ENCODE peak calls at places on chromosomes 16 and 17, in four cellular contexts. One of them, this sample, is unnamed.

GRCh38 chr17:15233022-15233805 is 31.9 kb downstream of the PMP22 start:
- DNase-seq in Peyer's patch: no peak
- DNase-seq in stomach: no peak
- DNase-seq in prostate gland: no peak
- DNase-seq in this sample: no peak

GRCh38 chr17:17813055-17813724 is 23.6 kb downstream of the SREBF1 start:
- DNase-seq in prostate gland: no peak
- DNase-seq in stomach: no peak
- DNase-seq in Peyer's patch: no peak
- DNase-seq in this sample: no peak

GRCh38 chr16:53509906-53510703 is 7.1 kb upstream of the AKTIP start:
- DNase-seq in prostate gland: peak; percentile 47
- DNase-seq in Peyer's patch: peak; percentile 65
- DNase-seq in stomach: peak; percentile 67
- DNase-seq in this sample: peak; percentile 19

GRCh38 chr17:64779344-64780095 is 117.4 kb upstream of the SMURF2 start:
- DNase-seq in Peyer's patch: peak; percentile 57
- DNase-seq in stomach: no peak
- DNase-seq in prostate gland: no peak
- DNase-seq in this sample: no peak

GRCh38 chr17:44636562-44636961 is 19.7 kb upstream of the MEIOC start:
- DNase-seq in prostate gland: no peak
- DNase-seq in stomach: no peak
- DNase-seq in Peyer's patch: no peak
- DNase-seq in this sample: no peak

GRCh38 chr17:30476726-30477082 is 504 bp upstream of the GOSR1 start:
- DNase-seq in prostate gland: no peak
- DNase-seq in Peyer's patch: no peak
- DNase-seq in stomach: no peak
- DNase-seq in this sample: no peak

GRCh38 chr16:22977294-22977697 is 163.3 kb downstream of the HS3ST2 start:
- DNase-seq in prostate gland: no peak
- DNase-seq in Peyer's patch: no peak
- DNase-seq in stomach: no peak
- DNase-seq in this sample: no peak

GRCh38 chr17:18025596-18026407 is 13.2 kb downstream of the ATPAF2 start:
- DNase-seq in stomach: no peak
- DNase-seq in prostate gland: no peak
- DNase-seq in Peyer's patch: no peak
- DNase-seq in this sample: no peak

GRCh38 chr17:51076821-51077220 is 43.8 kb downstream of the SPAG9 start:
- DNase-seq in prostate gland: no peak
- DNase-seq in Peyer's patch: no peak
- DNase-seq in stomach: no peak
- DNase-seq in this sample: no peak

GRCh38 chr16:52705192-52705591 is 158.2 kb upstream of the TOX3 start:
- DNase-seq in prostate gland: no peak
- DNase-seq in Peyer's patch: no peak
- DNase-seq in stomach: no peak
- DNase-seq in this sample: no peak

GRCh38 chr17:59124665-59125064 is 18.0 kb upstream of the TRIM37 start:
- DNase-seq in stomach: no peak
- DNase-seq in prostate gland: no peak
- DNase-seq in Peyer's patch: no peak
- DNase-seq in this sample: no peak

GRCh38 chr16:1674751-1675664 is 3.1 kb upstream of the JPT2 start:
- DNase-seq in stomach: no peak
- DNase-seq in Peyer's patch: no peak
- DNase-seq in prostate gland: no peak
- DNase-seq in this sample: no peak

GRCh38 chr17:13420294-13421277 is 181.1 kb downstream of the HS3ST3A1 start:
- DNase-seq in stomach: no peak
- DNase-seq in Peyer's patch: no peak
- DNase-seq in prostate gland: no peak
- DNase-seq in this sample: no peak

GRCh38 chr17:81003711-81004335 is 12.2 kb downstream of the CHMP6 start:
- DNase-seq in stomach: no peak
- DNase-seq in Peyer's patch: peak; percentile 56
- DNase-seq in prostate gland: no peak
- DNase-seq in this sample: no peak

GRCh38 chr16:58367252-58367651 is 25.0 kb upstream of the GINS3 start:
- DNase-seq in Peyer's patch: no peak
- DNase-seq in stomach: no peak
- DNase-seq in prostate gland: no peak
- DNase-seq in this sample: no peak

GRCh38 chr17:5888811-5889210 is 181.4 kb upstream of the WSCD1 start:
- DNase-seq in stomach: no peak
- DNase-seq in prostate gland: no peak
- DNase-seq in Peyer's patch: no peak
- DNase-seq in this sample: no peak

GRCh38 chr16:65754799-65755691 is 611.4 kb upstream of the CDH5 start:
- DNase-seq in stomach: no peak
- DNase-seq in Peyer's patch: no peak
- DNase-seq in prostate gland: no peak
- DNase-seq in this sample: no peak

GRCh38 chr16:48378836-48379235 is 6.4 kb downstream of the SIAH1 start:
- DNase-seq in prostate gland: no peak
- DNase-seq in stomach: no peak
- DNase-seq in Peyer's patch: no peak
- DNase-seq in this sample: no peak

GRCh38 chr16:69772560-69773254 is 10.6 kb downstream of the WWP2 start:
- DNase-seq in Peyer's patch: no peak
- DNase-seq in stomach: no peak
- DNase-seq in prostate gland: no peak
- DNase-seq in this sample: no peak

GRCh38 chr17:12983986-12984932 is 33.6 kb downstream of the ELAC2 start:
- DNase-seq in stomach: no peak
- DNase-seq in prostate gland: no peak
- DNase-seq in Peyer's patch: no peak
- DNase-seq in this sample: no peak

GRCh38 chr17:10077561-10078299 is 120.7 kb downstream of the GAS7 start:
- DNase-seq in Peyer's patch: no peak
- DNase-seq in prostate gland: no peak
- DNase-seq in stomach: no peak
- DNase-seq in this sample: no peak

GRCh38 chr17:68511671-68512246 is 471 bp upstream of the PRKAR1A start:
- DNase-seq in prostate gland: peak; percentile 66
- DNase-seq in Peyer's patch: peak; percentile 75
- DNase-seq in stomach: peak; percentile 69
- DNase-seq in this sample: peak; percentile 90

GRCh38 chr16:46947900-46948547 is 25.4 kb downstream of the DNAJA2 start:
- DNase-seq in stomach: peak; percentile 26
- DNase-seq in prostate gland: no peak
- DNase-seq in Peyer's patch: no peak
- DNase-seq in this sample: no peak

GRCh38 chr16:87860553-87861299 is 8.6 kb downstream of the SLC7A5 start:
- DNase-seq in Peyer's patch: no peak
- DNase-seq in stomach: no peak
- DNase-seq in prostate gland: no peak
- DNase-seq in this sample: no peak

DNA sequence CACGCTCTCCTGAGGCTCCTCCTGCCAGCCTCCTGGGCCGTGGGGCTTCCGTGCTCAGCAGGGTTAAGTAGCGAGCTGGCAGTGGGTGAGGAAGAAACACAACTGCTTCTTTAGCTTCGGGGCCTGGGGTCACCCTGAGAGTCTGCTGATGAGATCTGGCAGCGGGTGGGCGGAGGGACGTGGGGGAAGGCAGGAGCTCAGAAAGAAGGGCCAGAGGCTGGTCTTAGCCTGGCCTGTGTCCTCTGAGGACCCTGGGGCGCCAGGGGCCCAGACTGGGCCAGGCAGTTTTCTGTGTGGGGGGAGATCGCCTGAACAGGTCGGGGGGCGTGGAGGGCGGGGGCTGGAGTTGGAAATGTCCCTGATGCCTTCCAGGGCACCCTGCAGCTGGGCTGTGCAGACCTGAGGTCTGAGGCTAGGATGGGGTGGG is 97.8 kb upstream of the GSE1 start:
- DNase-seq in Peyer's patch: no peak
- DNase-seq in prostate gland: no peak
- DNase-seq in stomach: no peak
- DNase-seq in this sample: no peak
- H3K27ac ChIP-seq in Peyer's patch: no peak overlapping the region
- H3K27ac ChIP-seq in prostate gland: peak overlapping the region; percentile 62
- H3K27ac ChIP-seq in stomach: peak overlapping the region; percentile 89
- H3K27ac ChIP-seq in this sample: no peak overlapping the region

DNA sequence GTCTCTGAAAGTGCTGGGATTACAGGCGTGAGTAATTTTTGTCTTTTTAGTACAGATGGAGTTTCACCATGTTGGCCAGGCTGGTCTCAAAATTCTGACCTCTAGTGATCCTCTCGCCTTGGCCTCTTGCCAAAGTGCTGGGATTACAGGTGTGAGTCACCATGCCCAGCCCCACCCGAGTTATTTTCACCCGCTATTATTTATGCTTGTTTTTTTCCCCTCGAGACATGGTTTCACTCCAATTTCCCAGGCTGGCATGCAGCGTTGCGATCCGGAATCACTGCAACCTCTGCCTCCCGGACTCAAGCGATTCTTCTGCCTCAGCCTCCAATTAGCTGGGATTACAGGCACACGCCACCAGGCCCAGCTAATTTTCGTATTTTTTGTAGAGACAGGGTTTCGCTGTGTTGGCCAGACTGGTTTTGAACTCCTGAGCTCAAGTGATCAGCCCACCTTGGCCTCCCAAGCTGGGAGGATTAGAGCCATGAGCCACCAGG is 9.2 kb downstream of the RPL23 start:
- DNase-seq in stomach: peak; percentile 35
- DNase-seq in Peyer's patch: no peak
- DNase-seq in prostate gland: no peak
- DNase-seq in this sample: no peak
- H3K27ac ChIP-seq in stomach: no peak overlapping the region
- H3K27ac ChIP-seq in Peyer's patch: no peak overlapping the region
- H3K27ac ChIP-seq in prostate gland: no peak overlapping the region
- H3K27ac ChIP-seq in this sample: no peak overlapping the region

DNA sequence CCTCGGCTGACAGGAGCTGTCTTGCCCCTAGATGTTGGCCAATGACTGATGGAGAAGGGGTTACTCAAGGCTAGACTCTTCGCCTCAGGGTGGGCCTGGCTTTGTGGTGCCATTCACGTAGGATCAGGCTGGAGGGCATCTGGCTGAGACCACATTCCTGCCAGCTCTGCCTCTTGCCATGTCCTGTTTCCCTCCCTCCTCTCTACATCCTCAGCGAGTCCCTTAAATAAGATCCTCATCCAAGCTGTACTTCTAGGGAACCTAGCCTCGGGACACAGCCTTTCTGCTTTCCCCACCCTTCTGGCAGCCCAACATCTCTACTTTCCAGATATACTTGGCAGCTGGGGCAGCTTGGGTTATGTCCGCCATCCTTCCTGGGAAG is 27.9 kb upstream of the EFCAB13 start:
- DNase-seq in stomach: no peak
- DNase-seq in Peyer's patch: no peak
- DNase-seq in prostate gland: no peak
- DNase-seq in this sample: no peak
- H3K27ac ChIP-seq in stomach: no peak overlapping the region
- H3K27ac ChIP-seq in Peyer's patch: no peak overlapping the region
- H3K27ac ChIP-seq in prostate gland: no peak overlapping the region
- H3K27ac ChIP-seq in this sample: peak overlapping the region; percentile 74

GRCh38 chr17:74840989-74841666 is 18.6 kb downstream of the GRIN2C start:
- DNase-seq in prostate gland: peak; percentile 39
- DNase-seq in stomach: no peak
- DNase-seq in Peyer's patch: no peak
- DNase-seq in this sample: peak; percentile 11

GRCh38 chr17:74842146-74842598 is 17.5 kb downstream of the GRIN2C start:
- DNase-seq in Peyer's patch: no peak
- DNase-seq in stomach: no peak
- DNase-seq in prostate gland: no peak
- DNase-seq in this sample: no peak

GRCh38 chr17:74840500-74840899 is 19.2 kb downstream of the GRIN2C start:
- DNase-seq in Peyer's patch: no peak
- DNase-seq in stomach: no peak
- DNase-seq in prostate gland: no peak
- DNase-seq in this sample: no peak

GRCh38 chr17:74843352-74843627 is 16.4 kb downstream of the GRIN2C start:
- DNase-seq in Peyer's patch: no peak
- DNase-seq in prostate gland: no peak
- DNase-seq in stomach: no peak
- DNase-seq in this sample: no peak

DNA sequence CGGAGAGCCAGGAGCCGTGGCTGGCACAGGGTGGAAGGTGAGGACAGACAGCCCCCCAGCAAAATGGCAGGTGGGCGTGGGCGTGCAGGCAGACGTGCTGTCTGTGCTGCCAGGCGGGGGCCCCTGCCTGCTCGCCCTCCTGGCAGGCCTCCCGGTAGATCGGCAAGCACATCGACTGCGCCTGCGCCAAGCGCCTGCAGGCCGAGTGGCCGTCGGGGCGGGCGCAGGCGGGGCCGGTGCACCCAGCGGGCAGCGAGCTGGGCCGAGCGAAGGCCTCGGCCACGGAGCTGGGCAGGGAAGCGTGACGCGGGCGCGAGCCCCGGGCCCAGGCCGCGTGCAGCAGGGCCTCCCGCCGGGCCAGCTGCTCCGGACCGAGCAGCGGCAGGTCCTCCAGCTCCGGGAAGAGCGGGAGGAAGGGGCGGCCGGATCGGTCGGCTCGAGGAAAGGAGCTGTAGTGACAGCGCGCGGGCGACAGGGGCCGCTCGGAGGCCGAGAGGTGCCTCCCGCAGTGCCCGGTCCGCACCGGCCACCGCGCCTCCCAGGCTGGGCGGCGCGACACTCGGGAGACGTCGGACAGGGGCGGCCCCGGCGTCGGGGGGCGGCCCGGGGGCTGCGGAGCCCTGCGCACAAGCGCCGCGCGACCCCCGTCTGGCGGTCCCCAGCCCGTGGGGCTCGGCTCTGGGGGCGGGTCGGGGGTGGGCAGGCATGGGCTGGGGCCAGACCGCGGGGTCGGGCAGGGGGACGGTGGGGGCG is 16.9 kb downstream of the GRIN2C start:
- DNase-seq in Peyer's patch: peak; percentile 80
- DNase-seq in stomach: peak; percentile 75
- DNase-seq in prostate gland: peak; percentile 35
- DNase-seq in this sample: no peak
- H3K27ac ChIP-seq in Peyer's patch: no peak overlapping the region
- H3K27ac ChIP-seq in stomach: no peak overlapping the region
- H3K27ac ChIP-seq in prostate gland: no peak overlapping the region
- H3K27ac ChIP-seq in this sample: peak overlapping the region; percentile 79

DNA sequence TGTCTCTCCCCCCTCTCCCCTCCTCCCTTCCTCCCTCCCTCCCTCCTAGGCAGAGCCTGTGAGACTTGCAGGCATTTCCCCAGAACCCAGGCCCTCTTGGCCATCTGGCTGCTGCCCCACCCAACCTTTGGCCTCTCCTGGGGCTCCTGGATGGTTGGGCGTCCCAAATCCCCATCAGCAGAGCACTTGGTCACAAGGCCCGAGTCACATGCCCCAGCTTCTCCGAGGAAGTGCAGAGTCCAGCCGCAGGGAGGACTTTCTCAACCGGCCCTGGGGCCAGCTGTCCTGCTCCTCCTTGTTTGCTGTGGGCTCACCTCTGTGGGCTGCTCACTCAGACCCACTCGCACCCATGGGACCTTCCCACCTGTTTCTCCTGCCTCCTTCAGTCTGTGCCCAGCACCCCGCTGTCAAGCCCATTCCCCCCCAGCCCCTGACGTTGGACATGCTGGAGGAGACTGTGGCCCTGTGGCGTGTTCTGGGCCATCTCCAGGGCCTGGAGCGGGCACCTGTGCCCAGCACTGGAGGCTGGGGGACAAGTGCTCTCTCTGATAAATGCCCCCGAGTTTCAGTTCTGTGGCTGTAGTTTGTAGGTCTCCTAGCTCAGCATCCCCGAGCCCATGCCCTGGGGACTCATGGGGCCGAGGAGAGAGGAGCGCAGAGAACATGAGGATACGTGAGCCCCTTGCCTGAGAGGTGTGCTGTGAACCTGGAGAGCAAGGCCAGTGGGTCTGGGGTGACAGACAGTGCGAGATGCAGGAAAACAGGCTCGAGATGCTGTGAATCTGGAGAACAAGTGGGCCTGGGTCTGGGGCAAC is 42.3 kb upstream of the ZNF750 start:
- DNase-seq in stomach: peak; percentile 63
- DNase-seq in prostate gland: no peak
- DNase-seq in Peyer's patch: no peak
- DNase-seq in this sample: no peak
- H3K27ac ChIP-seq in stomach: peak overlapping the region; percentile 91
- H3K27ac ChIP-seq in prostate gland: peak overlapping the region; percentile 90
- H3K27ac ChIP-seq in Peyer's patch: peak overlapping the region; percentile 35
- H3K27ac ChIP-seq in this sample: no peak overlapping the region